ENCODE peak calls at places on chromosome 22, in ten cellular contexts. R, X, G, D, Q, H, A, C, W and Z are unnamed samples.

GRCh38 chr22:47155131-47155885 is 392.9 kb downstream of the TBC1D22A start:
- DNase-seq in R (no peak), X (no peak), G (no peak), D (no peak), Q (no peak), H (no peak), A (no peak), C (no peak), W (no peak), Z (no peak)

GRCh38 chr22:39959640-39960447 is at the start of gene TMA7B:
- DNase-seq in R (no peak), X (no peak), G (no peak), D (no peak), Q (no peak), H (no peak), A (peak; percentile 74), C (peak; percentile 80), W (no peak), Z (peak; percentile 41)

GRCh38 chr22:18075101-18075730 is 2.6 kb upstream of the PEX26 start:
- DNase-seq in R (no peak), X (no peak), G (no peak), D (no peak), Q (no peak), H (no peak), A (no peak), C (peak; percentile 61), W (no peak), Z (no peak)

GRCh38 chr22:38974826-38975175 is 7.3 kb upstream of the APOBEC3B start:
- DNase-seq in R (no peak), X (no peak), G (no peak), D (no peak), Q (no peak), H (no peak), A (no peak), C (no peak), W (no peak), Z (no peak)

GRCh38 chr22:47623740-47624103 is 861.3 kb downstream of the TBC1D22A start:
- DNase-seq in R (no peak), X (no peak), G (no peak), D (no peak), Q (no peak), H (no peak), A (no peak), C (no peak), W (no peak), Z (no peak)

GRCh38 chr22:46425011-46425410 is 89.5 kb downstream of the TRMU start:
- DNase-seq in R (no peak), X (no peak), G (peak; percentile 40), D (no peak), Q (no peak), H (no peak), A (no peak), C (no peak), W (no peak), Z (peak; percentile 87)

GRCh38 chr22:26416670-26417270 is 12.3 kb upstream of the ASPHD2 start:
- DNase-seq in R (no peak), X (no peak), G (peak; percentile 34), D (no peak), Q (peak; percentile 69), H (no peak), A (no peak), C (no peak), W (no peak), Z (peak; percentile 79)

GRCh38 chr22:42214625-42215415 is 55.6 kb downstream of the TCF20 start:
- DNase-seq in R (no peak), X (no peak), G (no peak), D (no peak), Q (no peak), H (no peak), A (no peak), C (no peak), W (no peak), Z (no peak)

GRCh38 chr22:41197808-41198585 is 7.1 kb upstream of the L3MBTL2 start:
- DNase-seq in R (no peak), X (no peak), G (no peak), D (no peak), Q (no peak), H (no peak), A (no peak), C (no peak), W (no peak), Z (peak; percentile 26)

GRCh38 chr22:36977401-36977861 is 41.8 kb downstream of the TST start:
- DNase-seq in R (peak; percentile 67), X (peak; percentile 43), G (no peak), D (peak; percentile 7), Q (peak; percentile 17), H (peak; percentile 50), A (peak; percentile 6), C (peak; percentile 94), W (peak; percentile 78), Z (peak; percentile 0)

GRCh38 chr22:33481550-33481949 is 423.4 kb upstream of the SYN3 start:
- DNase-seq in R (no peak), X (no peak), G (no peak), D (no peak), Q (no peak), H (no peak), A (no peak), C (no peak), W (no peak), Z (no peak)

GRCh38 chr22:44311855-44312170 is 938 bp downstream of the SHISAL1 start:
- DNase-seq in R (no peak), X (no peak), G (peak; percentile 84), D (no peak), Q (no peak), H (no peak), A (no peak), C (no peak), W (no peak), Z (no peak)

GRCh38 chr22:36435516-36436415 is 45.7 kb downstream of the TXN2 start:
- DNase-seq in R (peak; percentile 54), X (no peak), G (no peak), D (no peak), Q (peak; percentile 38), H (no peak), A (no peak), C (peak; percentile 87), W (peak; percentile 54), Z (no peak)